ENCODE peak calls at places on chromosomes 1 and 21, in eight cellular contexts. L is ACHN; C is Daoy; D is NCI-H1092; S is psoas muscle; K is hepatic stellate cell; O is NK-92 treated with Interleukin-12 subunit alpha and Interleukin-12 subunit beta, amount 100 ng/mL, for 24 hours; T is activated effector memory CD4-positive, alpha-beta T cell treated with anti-CD3 and anti-CD28 coated beads, Interleukin-2, amount 50 U/mL, for 16 hours. U is an unnamed sample.

GRCh38 chr1:2836333-2836970 is 35.0 kb upstream of the TTC34 start:
- DNase-seq in T (no peak), S (no peak), O (no peak), L (no peak), D (no peak), K (no peak), C (no peak), U (no peak)

GRCh38 chr1:78146137-78146822 is 100.5 kb downstream of the GIPC2 start:
- DNase-seq in D (no peak), O (no peak), L (no peak), K (no peak), C (peak), S (no peak), T (no peak), U (no peak)

GRCh38 chr21:44496900-44497550 is 41.7 kb downstream of the LRRC3 start:
- DNase-seq in D (peak), L (no peak), T (no peak), K (no peak), C (no peak), S (no peak), O (no peak), U (no peak)

GRCh38 chr1:23529146-23530088 is 1.6 kb downstream of the E2F2 start:
- DNase-seq in C (peak), O (no peak), T (no peak), L (no peak), D (no peak), K (no peak), S (no peak), U (no peak)

GRCh38 chr1:43077273-43077672 is 94.8 kb downstream of the EBNA1BP2 start:
- DNase-seq in K (no peak), D (no peak), S (no peak), O (no peak), L (no peak), T (no peak), C (no peak), U (no peak)

GRCh38 chr1:152347116-152347728 is 12.6 kb downstream of the FLG2 start:
- DNase-seq in S (no peak), D (no peak), O (peak), T (peak), K (peak), C (peak), L (peak), U (no peak)

GRCh38 chr1:207404849-207405525 is 49.1 kb upstream of the CR2 start:
- DNase-seq in L (peak), K (peak), C (peak), O (no peak), T (no peak), S (no peak), D (peak), U (no peak)

GRCh38 chr1:30668546-30669327 is 54.6 kb downstream of the MATN1 start:
- DNase-seq in T (peak), C (no peak), K (no peak), D (no peak), O (no peak), S (no peak), L (no peak), U (no peak)

GRCh38 chr1:64975127-64975526 is 8.8 kb upstream of the JAK1 start:
- DNase-seq in D (no peak), O (no peak), C (no peak), L (no peak), S (no peak), K (no peak), T (no peak), U (no peak)

GRCh38 chr1:193406901-193407300 is 220.5 kb upstream of the B3GALT2 start:
- DNase-seq in C (peak), L (peak), T (no peak), S (no peak), D (peak), K (peak), O (no peak), U (no peak)

GRCh38 chr1:116393015-116393414 is 20.0 kb downstream of the ATP1A1 start:
- DNase-seq in O (no peak), C (no peak), K (no peak), L (no peak), D (no peak), T (no peak), S (no peak), U (no peak)

U was measured in activated CD4-positive, alpha-beta T cell treated with anti-CD3 and anti-CD28 coated beads for 24 hours.